ENCODE peak calls at places on chromosomes 1 and 21, in four cellular contexts. L is dorsolateral prefrontal cortex, I is spleen, G is astrocyte. O is an unnamed sample.

GRCh38 chr1:214989341-214989740 is 93.2 kb upstream of the KCNK2 start:
- DNase-seq in I (no peak), G (peak; percentile 76), L (no peak), O (peak; percentile 73)

GRCh38 chr1:12038356-12039140 is 19.2 kb downstream of the MIIP start:
- DNase-seq in G (no peak), I (no peak), L (no peak), O (peak; percentile 62)

GRCh38 chr1:54977938-54978337 is 2.5 kb upstream of the TMEM61 start:
- DNase-seq in G (no peak), I (no peak), L (no peak), O (peak; percentile 13)

GRCh38 chr1:43618521-43619313 is 31.2 kb upstream of the KDM4A start:
- DNase-seq in L (no peak), I (no peak), G (no peak), O (peak; percentile 73)

GRCh38 chr1:116164056-116164889 is 53.1 kb downstream of the MAB21L3 start:
- DNase-seq in L (peak; percentile 53), G (no peak), I (no peak), O (no peak)

GRCh38 chr1:32893198-32894018 is 7.1 kb downstream of the HPCA start:
- DNase-seq in G (peak; percentile 15), L (peak; percentile 78), I (peak; percentile 74), O (peak; percentile 94)

GRCh38 chr1:1946540-1946939 is 27.5 kb upstream of the TMEM52 start:
- DNase-seq in G (no peak), L (no peak), I (peak; percentile 65), O (no peak)

GRCh38 chr1:62271932-62272728 is 47.1 kb downstream of the KANK4 start:
- DNase-seq in L (no peak), G (no peak), I (peak; percentile 79), O (no peak)

GRCh38 chr1:215416497-215416896 is 150.6 kb upstream of the KCTD3 start:
- DNase-seq in L (no peak), I (no peak), G (no peak), O (no peak)

GRCh38 chr1:147771216-147772125 is 11.1 kb upstream of the GJA5 start:
- DNase-seq in I (no peak), G (no peak), L (no peak), O (no peak)

GRCh38 chr1:23344987-23345472 is 946 bp upstream of the HNRNPR start:
- DNase-seq in G (no peak), L (no peak), I (no peak), O (peak; percentile 76)

GRCh38 chr1:118322369-118322768 is 137.3 kb upstream of the SPAG17 start:
- DNase-seq in G (no peak), I (no peak), L (no peak), O (no peak)

GRCh38 chr21:41207401-41208388 is 39.7 kb downstream of the BACE2 start:
- DNase-seq in L (no peak), I (no peak), G (peak; percentile 82), O (peak; percentile 90)

GRCh38 chr1:243916160-243916559 is 66.1 kb upstream of the AKT3 start:
- DNase-seq in L (no peak), G (peak; percentile 32), I (no peak), O (no peak)

GRCh38 chr1:170221031-170221430 is 75.3 kb downstream of the NTMT2 start:
- DNase-seq in I (no peak), L (no peak), G (no peak), O (no peak)

GRCh38 chr21:32562915-32563314 is 22.4 kb downstream of the TCP10L start:
- DNase-seq in I (no peak), G (no peak), L (no peak), O (no peak)

GRCh38 chr1:3516481-3516869 is 62.0 kb downstream of the ARHGEF16 start:
- DNase-seq in L (no peak), G (no peak), I (no peak), O (no peak)

GRCh38 chr1:3515272-3515671 is 60.8 kb downstream of the ARHGEF16 start:
- DNase-seq in L (no peak), G (no peak), I (no peak), O (no peak)

GRCh38 chr1:3516911-3517310 is 62.4 kb downstream of the ARHGEF16 start:
- DNase-seq in G (no peak), I (no peak), L (no peak), O (no peak)

GRCh38 chr1:3514404-3514803 is 59.9 kb downstream of the ARHGEF16 start:
- DNase-seq in L (no peak), G (no peak), I (no peak), O (no peak)

DNA sequence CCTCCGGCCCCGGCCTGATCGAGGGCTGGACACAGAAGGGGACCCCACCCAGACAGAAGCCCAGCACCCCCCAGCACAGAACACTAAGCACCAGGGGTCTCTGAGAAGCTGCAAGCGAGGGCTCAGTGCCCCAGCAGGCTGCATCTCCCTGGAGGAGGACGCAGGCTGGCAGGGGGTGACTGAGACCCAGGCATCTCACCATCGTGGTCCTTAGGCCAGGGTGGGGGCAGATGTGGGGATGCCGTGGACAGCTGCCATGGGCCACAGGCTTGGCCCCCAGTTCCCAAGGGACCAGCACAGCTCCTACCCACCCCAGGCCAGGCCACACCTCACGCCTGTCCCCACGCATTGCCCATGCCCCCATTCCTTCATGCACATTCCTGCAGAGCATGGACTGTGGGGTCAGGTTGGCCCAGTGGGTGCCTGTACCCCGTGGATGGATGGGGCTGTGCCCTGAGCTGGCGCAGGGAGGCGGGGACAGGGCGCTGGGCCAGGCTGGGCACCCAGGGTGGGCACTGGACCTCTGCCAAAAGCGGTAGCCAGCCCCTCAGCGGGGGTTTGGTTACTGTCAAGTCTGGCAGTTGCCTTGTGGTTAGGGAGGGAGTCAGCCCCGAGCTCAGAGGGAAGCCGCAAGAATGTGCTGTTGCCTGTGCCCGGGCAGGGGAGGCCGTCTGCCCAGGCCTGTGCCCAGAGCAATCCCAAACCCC is 61.5 kb downstream of the ARHGEF16 start:
- DNase-seq in L (no peak), G (peak; percentile 53), I (no peak), O (peak; percentile 99)
- H3K27ac ChIP-seq in L (no peak overlapping the region), G (no peak overlapping the region), I (no peak overlapping the region), O (no peak overlapping the region)

GRCh38 chr1:94883688-94884087 is 43.2 kb downstream of the CNN3 start:
- DNase-seq in G (no peak), I (no peak), L (no peak), O (peak; percentile 84)
- H3K4me3 ChIP-seq in G (no peak overlapping the region), I (peak overlapping the region; percentile 5), L (no peak overlapping the region), O (peak overlapping the region; percentile 51)

GRCh38 chr21:42654913-42655796 is 1.7 kb downstream of the PDE9A start:
- DNase-seq in I (no peak), L (no peak), G (no peak), O (peak; percentile 91)
- H3K27ac ChIP-seq in I (no peak overlapping the region), L (no peak overlapping the region), G (no peak overlapping the region), O (no peak overlapping the region)

GRCh38 chr1:154878371-154879355 is 8.6 kb upstream of the KCNN3 start:
- DNase-seq in I (peak; percentile 91), G (no peak), L (peak; percentile 82), O (peak; percentile 96)
- H3K4me3 ChIP-seq in I (no peak overlapping the region), G (no peak overlapping the region), L (no peak overlapping the region), O (no peak overlapping the region)

DNA sequence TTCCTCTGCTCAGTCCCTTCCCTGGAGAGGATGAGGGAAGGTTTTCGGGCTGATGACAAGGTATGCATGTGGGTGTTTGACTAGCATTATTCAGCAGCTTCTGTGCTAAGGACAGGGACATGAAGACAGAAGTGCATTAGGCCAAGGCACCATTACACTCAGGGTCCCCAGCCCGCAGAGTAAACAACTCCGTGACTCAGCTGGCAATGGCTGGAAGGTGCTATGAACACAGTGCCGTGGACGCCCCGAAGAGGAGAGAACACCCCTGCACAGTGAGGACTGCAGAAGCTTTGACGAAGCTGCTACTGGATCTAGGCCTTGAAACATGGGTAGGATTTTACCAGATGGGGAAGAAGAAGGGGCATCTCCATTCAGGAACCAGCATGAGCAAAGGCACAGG is 13.7 kb upstream of the EPS8L3 start:
- DNase-seq in G (no peak), I (peak; percentile 54), L (no peak), O (peak; percentile 58)
- H3K27ac ChIP-seq in G (no peak overlapping the region), I (peak overlapping the region; percentile 31), L (peak overlapping the region; percentile 63), O (no peak overlapping the region)

GRCh38 chr1:112923956-112924349 is 32.0 kb downstream of the SLC16A1 start:
- DNase-seq in L (no peak), I (no peak), G (no peak), O (no peak)

GRCh38 chr1:112927462-112927971 is 28.5 kb downstream of the SLC16A1 start:
- DNase-seq in I (no peak), G (no peak), L (no peak), O (no peak)

GRCh38 chr1:112926858-112927257 is 29.1 kb downstream of the SLC16A1 start:
- DNase-seq in G (no peak), I (no peak), L (no peak), O (no peak)

GRCh38 chr1:112923234-112923955 is 32.6 kb downstream of the SLC16A1 start:
- DNase-seq in G (no peak), L (no peak), I (no peak), O (no peak)

GRCh38 chr1:112925015-112925414 is 31.0 kb downstream of the SLC16A1 start:
- DNase-seq in I (no peak), G (no peak), L (no peak), O (no peak)
- H3K4me3 ChIP-seq in I (no peak overlapping the region), G (no peak overlapping the region), L (no peak overlapping the region), O (no peak overlapping the region)

GRCh38 chr1:226659136-226659535 is 79.9 kb downstream of the ITPKB start:
- DNase-seq in I (peak; percentile 74), L (no peak), G (no peak), O (no peak)
- H3K27ac ChIP-seq in I (no peak overlapping the region), L (no peak overlapping the region), G (no peak overlapping the region), O (no peak overlapping the region)

DNA sequence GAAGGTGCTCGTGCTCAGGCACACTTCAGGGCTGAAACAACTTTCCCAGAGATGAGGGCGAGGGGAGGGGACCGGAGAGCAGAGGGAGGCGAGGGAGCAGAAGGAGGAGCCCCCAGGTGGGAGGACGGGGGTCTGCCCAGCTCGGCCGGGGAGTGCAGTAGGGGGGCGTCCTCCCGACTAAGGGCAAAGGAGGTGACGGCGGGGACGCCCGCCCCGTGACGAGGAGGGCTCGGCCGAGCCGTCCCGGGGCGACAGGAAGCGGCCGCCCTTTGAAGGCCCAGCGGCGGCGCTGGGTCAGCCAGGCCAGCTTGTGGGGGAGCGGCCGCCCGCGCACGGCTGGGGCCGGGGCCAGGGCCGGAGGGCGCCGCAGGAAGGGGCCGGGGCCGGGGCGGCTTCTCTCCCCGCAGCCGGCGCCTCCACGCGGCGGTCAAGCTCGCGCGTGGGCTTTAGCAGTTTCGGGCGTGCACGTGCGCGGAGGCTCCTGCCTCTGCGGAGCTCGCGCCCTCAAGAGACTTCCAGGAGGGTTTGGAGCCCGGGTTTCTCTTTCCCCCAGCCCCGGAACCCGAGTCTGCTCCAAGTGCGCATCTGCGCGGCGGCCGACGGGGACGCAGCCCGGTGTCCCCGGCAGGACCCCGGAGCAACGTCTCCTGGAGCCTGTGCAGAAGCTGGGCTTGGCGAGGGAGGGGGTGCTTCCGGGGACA is 100.8 kb upstream of the SLC45A1 start:
- DNase-seq in L (no peak), I (peak; percentile 82), G (no peak), O (peak; percentile 81)
- H3K4me3 ChIP-seq in L (peak overlapping the region; percentile 56), I (peak overlapping the region; percentile 43), G (peak overlapping the region; percentile 28), O (peak overlapping the region; percentile 65)

O was measured in osteoblast.